ENCODE peak calls at places on chromosome 7, in seven cellular contexts. One of them, this sample, is unnamed.

GRCh38 chr7:76037310-76037709 is 10.5 kb downstream of the STYXL1 start:
- DNase-seq in caudate nucleus: no peak
- DNase-seq in GDM1: no peak
- DNase-seq in retinal pigment epithelial cell: no peak
- DNase-seq in M059J: peak
- DNase-seq in stomach: no peak
- DNase-seq in GM04503: peak
- DNase-seq in this sample: peak

GRCh38 chr7:473870-474604 is 45.6 kb downstream of the PDGFA start:
- DNase-seq in GDM1: no peak
- DNase-seq in caudate nucleus: no peak
- DNase-seq in stomach: no peak
- DNase-seq in M059J: no peak
- DNase-seq in retinal pigment epithelial cell: no peak
- DNase-seq in GM04503: no peak
- DNase-seq in this sample: no peak

GRCh38 chr7:145293793-145294153 is 457.9 kb upstream of the TPK1 start:
- DNase-seq in retinal pigment epithelial cell: no peak
- DNase-seq in M059J: peak
- DNase-seq in stomach: no peak
- DNase-seq in GM04503: no peak
- DNase-seq in GDM1: no peak
- DNase-seq in caudate nucleus: no peak
- DNase-seq in this sample: no peak

GRCh38 chr7:33933611-33934281 is 28.4 kb downstream of the BMPER start:
- DNase-seq in retinal pigment epithelial cell: peak
- DNase-seq in stomach: no peak
- DNase-seq in caudate nucleus: no peak
- DNase-seq in GDM1: no peak
- DNase-seq in GM04503: peak
- DNase-seq in M059J: peak
- DNase-seq in this sample: peak

GRCh38 chr7:24825315-24825917 is 68.2 kb upstream of the GSDME start:
- DNase-seq in caudate nucleus: no peak
- DNase-seq in M059J: peak
- DNase-seq in GM04503: no peak
- DNase-seq in stomach: no peak
- DNase-seq in retinal pigment epithelial cell: no peak
- DNase-seq in GDM1: no peak
- DNase-seq in this sample: peak

GRCh38 chr7:136698231-136698630 is 170.2 kb upstream of the CHRM2 start:
- DNase-seq in stomach: no peak
- DNase-seq in caudate nucleus: no peak
- DNase-seq in retinal pigment epithelial cell: no peak
- DNase-seq in GDM1: no peak
- DNase-seq in M059J: no peak
- DNase-seq in GM04503: no peak
- DNase-seq in this sample: no peak

GRCh38 chr7:156639426-156640256 is 933 bp upstream of the RNF32 start:
- DNase-seq in retinal pigment epithelial cell: no peak
- DNase-seq in M059J: no peak
- DNase-seq in GM04503: no peak
- DNase-seq in caudate nucleus: no peak
- DNase-seq in stomach: no peak
- DNase-seq in GDM1: no peak
- DNase-seq in this sample: no peak

GRCh38 chr7:150397376-150398107 is 18.4 kb downstream of the ZNF775 start:
- DNase-seq in caudate nucleus: no peak
- DNase-seq in GM04503: no peak
- DNase-seq in M059J: no peak
- DNase-seq in retinal pigment epithelial cell: no peak
- DNase-seq in stomach: no peak
- DNase-seq in GDM1: no peak
- DNase-seq in this sample: no peak

GRCh38 chr7:42315096-42315495 is 78.1 kb upstream of the GLI3 start:
- DNase-seq in M059J: peak
- DNase-seq in stomach: no peak
- DNase-seq in GDM1: no peak
- DNase-seq in GM04503: no peak
- DNase-seq in caudate nucleus: no peak
- DNase-seq in retinal pigment epithelial cell: no peak
- DNase-seq in this sample: no peak

GRCh38 chr7:81299272-81299671 is 380.4 kb upstream of the SEMA3C start:
- DNase-seq in stomach: no peak
- DNase-seq in GDM1: no peak
- DNase-seq in GM04503: peak
- DNase-seq in M059J: peak
- DNase-seq in caudate nucleus: no peak
- DNase-seq in retinal pigment epithelial cell: peak
- DNase-seq in this sample: peak

GRCh38 chr7:55965805-55966421 is 1.5 kb downstream of the NIPSNAP2 start:
- DNase-seq in GM04503: peak
- DNase-seq in GDM1: no peak
- DNase-seq in caudate nucleus: no peak
- DNase-seq in stomach: no peak
- DNase-seq in M059J: no peak
- DNase-seq in retinal pigment epithelial cell: no peak
- DNase-seq in this sample: peak

GRCh38 chr7:46850563-46851325 is 731.2 kb downstream of the TNS3 start:
- DNase-seq in caudate nucleus: no peak
- DNase-seq in M059J: no peak
- DNase-seq in stomach: no peak
- DNase-seq in retinal pigment epithelial cell: no peak
- DNase-seq in GM04503: no peak
- DNase-seq in GDM1: no peak
- DNase-seq in this sample: peak

GRCh38 chr7:20651960-20652544 is 36.6 kb downstream of the ABCB5 start:
- DNase-seq in GM04503: no peak
- DNase-seq in caudate nucleus: no peak
- DNase-seq in M059J: peak
- DNase-seq in stomach: no peak
- DNase-seq in GDM1: no peak
- DNase-seq in retinal pigment epithelial cell: no peak
- DNase-seq in this sample: peak

GRCh38 chr7:128831994-128832879 is 2.0 kb downstream of the FLNC start:
- DNase-seq in M059J: peak
- DNase-seq in GDM1: peak
- DNase-seq in caudate nucleus: no peak
- DNase-seq in GM04503: no peak
- DNase-seq in retinal pigment epithelial cell: no peak
- DNase-seq in stomach: no peak
- DNase-seq in this sample: no peak

GRCh38 chr7:158431941-158432347 is 155.7 kb downstream of the PTPRN2 start:
- DNase-seq in retinal pigment epithelial cell: no peak
- DNase-seq in GDM1: no peak
- DNase-seq in caudate nucleus: no peak
- DNase-seq in M059J: peak
- DNase-seq in GM04503: no peak
- DNase-seq in stomach: peak
- DNase-seq in this sample: no peak

GRCh38 chr7:98287486-98287959 is 6.0 kb downstream of the BRI3 start:
- DNase-seq in retinal pigment epithelial cell: no peak
- DNase-seq in GDM1: no peak
- DNase-seq in stomach: peak
- DNase-seq in caudate nucleus: peak
- DNase-seq in GM04503: no peak
- DNase-seq in M059J: no peak
- DNase-seq in this sample: no peak

GRCh38 chr7:4792537-4793126 is 17.2 kb downstream of the AP5Z1 start:
- DNase-seq in M059J: no peak
- DNase-seq in GM04503: no peak
- DNase-seq in caudate nucleus: no peak
- DNase-seq in stomach: no peak
- DNase-seq in retinal pigment epithelial cell: no peak
- DNase-seq in GDM1: no peak
- DNase-seq in this sample: no peak

GRCh38 chr7:25849361-25850184 is 302.4 kb upstream of the NFE2L3 start:
- DNase-seq in stomach: no peak
- DNase-seq in retinal pigment epithelial cell: peak
- DNase-seq in GDM1: no peak
- DNase-seq in M059J: peak
- DNase-seq in caudate nucleus: no peak
- DNase-seq in GM04503: peak
- DNase-seq in this sample: peak

GRCh38 chr7:132307465-132307864 is 268.8 kb downstream of the PLXNA4 start:
- DNase-seq in retinal pigment epithelial cell: no peak
- DNase-seq in stomach: no peak
- DNase-seq in GM04503: no peak
- DNase-seq in GDM1: no peak
- DNase-seq in caudate nucleus: no peak
- DNase-seq in M059J: peak
- DNase-seq in this sample: no peak

GRCh38 chr7:95718556-95719410 is 53.6 kb upstream of the DYNC1I1 start:
- DNase-seq in caudate nucleus: no peak
- DNase-seq in GM04503: no peak
- DNase-seq in GDM1: no peak
- DNase-seq in stomach: no peak
- DNase-seq in retinal pigment epithelial cell: no peak
- DNase-seq in M059J: peak
- DNase-seq in this sample: no peak

GRCh38 chr7:100049441-100050291 is at the start of gene ZSCAN21:
- DNase-seq in caudate nucleus: peak
- DNase-seq in M059J: peak
- DNase-seq in stomach: peak
- DNase-seq in retinal pigment epithelial cell: peak
- DNase-seq in GDM1: peak
- DNase-seq in GM04503: peak
- DNase-seq in this sample: peak

GRCh38 chr7:92781117-92781720 is 55.2 kb downstream of the CDK6 start:
- DNase-seq in GDM1: no peak
- DNase-seq in stomach: no peak
- DNase-seq in retinal pigment epithelial cell: no peak
- DNase-seq in M059J: peak
- DNase-seq in caudate nucleus: peak
- DNase-seq in GM04503: no peak
- DNase-seq in this sample: no peak

GRCh38 chr7:105296491-105296890 is 92.2 kb downstream of the SRPK2 start:
- DNase-seq in caudate nucleus: no peak
- DNase-seq in M059J: no peak
- DNase-seq in stomach: no peak
- DNase-seq in retinal pigment epithelial cell: no peak
- DNase-seq in GM04503: no peak
- DNase-seq in GDM1: no peak
- DNase-seq in this sample: no peak

GRCh38 chr7:85529197-85529596 is 342.3 kb upstream of the SEMA3D start:
- DNase-seq in M059J: peak
- DNase-seq in retinal pigment epithelial cell: no peak
- DNase-seq in GDM1: no peak
- DNase-seq in stomach: peak
- DNase-seq in GM04503: no peak
- DNase-seq in caudate nucleus: no peak
- DNase-seq in this sample: no peak

GRCh38 chr7:100396421-100396982 is 23.2 kb downstream of the PILRA start:
- DNase-seq in retinal pigment epithelial cell: no peak
- DNase-seq in GDM1: no peak
- DNase-seq in caudate nucleus: no peak
- DNase-seq in GM04503: no peak
- DNase-seq in M059J: no peak
- DNase-seq in stomach: no peak
- DNase-seq in this sample: no peak

GRCh38 chr7:11567571-11567970 is 264.4 kb downstream of the THSD7A start:
- DNase-seq in M059J: no peak
- DNase-seq in GM04503: no peak
- DNase-seq in retinal pigment epithelial cell: no peak
- DNase-seq in stomach: no peak
- DNase-seq in GDM1: no peak
- DNase-seq in caudate nucleus: no peak
- DNase-seq in this sample: no peak

GRCh38 chr7:146115665-146116451 is 743 bp upstream of the CNTNAP2 start:
- DNase-seq in stomach: peak
- DNase-seq in GM04503: no peak
- DNase-seq in M059J: peak
- DNase-seq in caudate nucleus: peak
- DNase-seq in retinal pigment epithelial cell: no peak
- DNase-seq in GDM1: peak
- DNase-seq in this sample: no peak

GRCh38 chr7:17207220-17207619 is 91.2 kb upstream of the AHR start:
- DNase-seq in GM04503: no peak
- DNase-seq in GDM1: peak
- DNase-seq in retinal pigment epithelial cell: no peak
- DNase-seq in M059J: no peak
- DNase-seq in stomach: no peak
- DNase-seq in caudate nucleus: no peak
- DNase-seq in this sample: no peak

GRCh38 chr7:125061776-125062397 is 132.3 kb upstream of the POT1 start:
- DNase-seq in caudate nucleus: no peak
- DNase-seq in retinal pigment epithelial cell: peak
- DNase-seq in GDM1: peak
- DNase-seq in M059J: peak
- DNase-seq in stomach: no peak
- DNase-seq in GM04503: no peak
- DNase-seq in this sample: no peak

GRCh38 chr7:12715372-12716133 is 28.1 kb downstream of the ARL4A start:
- DNase-seq in GM04503: peak
- DNase-seq in M059J: peak
- DNase-seq in GDM1: peak
- DNase-seq in retinal pigment epithelial cell: peak
- DNase-seq in stomach: peak
- DNase-seq in caudate nucleus: no peak
- DNase-seq in this sample: peak

GRCh38 chr7:26681819-26682418 is 182.5 kb downstream of the SKAP2 start:
- DNase-seq in GDM1: no peak
- DNase-seq in GM04503: no peak
- DNase-seq in stomach: no peak
- DNase-seq in retinal pigment epithelial cell: no peak
- DNase-seq in caudate nucleus: no peak
- DNase-seq in M059J: peak
- DNase-seq in this sample: no peak

GRCh38 chr7:27933691-27934565 is 194.0 kb downstream of the TAX1BP1 start:
- DNase-seq in caudate nucleus: no peak
- DNase-seq in M059J: peak
- DNase-seq in retinal pigment epithelial cell: no peak
- DNase-seq in stomach: no peak
- DNase-seq in GM04503: peak
- DNase-seq in GDM1: no peak
- DNase-seq in this sample: peak

GRCh38 chr7:158053516-158053915 is 534.1 kb downstream of the PTPRN2 start:
- DNase-seq in GM04503: no peak
- DNase-seq in M059J: no peak
- DNase-seq in caudate nucleus: no peak
- DNase-seq in retinal pigment epithelial cell: no peak
- DNase-seq in stomach: no peak
- DNase-seq in GDM1: no peak
- DNase-seq in this sample: no peak

GRCh38 chr7:79199266-79199665 is 254.2 kb downstream of the MAGI2 start:
- DNase-seq in stomach: no peak
- DNase-seq in M059J: peak
- DNase-seq in GM04503: no peak
- DNase-seq in retinal pigment epithelial cell: no peak
- DNase-seq in GDM1: no peak
- DNase-seq in caudate nucleus: no peak
- DNase-seq in this sample: no peak

GRCh38 chr7:2104107-2104710 is 128.5 kb downstream of the MAD1L1 start:
- DNase-seq in GM04503: peak
- DNase-seq in caudate nucleus: peak
- DNase-seq in retinal pigment epithelial cell: peak
- DNase-seq in GDM1: no peak
- DNase-seq in M059J: no peak
- DNase-seq in stomach: peak
- DNase-seq in this sample: peak

GRCh38 chr7:1160665-1161010 is 642 bp upstream of the ZFAND2A start:
- DNase-seq in M059J: peak
- DNase-seq in retinal pigment epithelial cell: no peak
- DNase-seq in caudate nucleus: no peak
- DNase-seq in stomach: no peak
- DNase-seq in GM04503: no peak
- DNase-seq in GDM1: no peak
- DNase-seq in this sample: no peak

GRCh38 chr7:4472739-4473138 is 209.4 kb upstream of the FOXK1 start:
- DNase-seq in stomach: no peak
- DNase-seq in retinal pigment epithelial cell: no peak
- DNase-seq in caudate nucleus: no peak
- DNase-seq in M059J: no peak
- DNase-seq in GDM1: no peak
- DNase-seq in GM04503: no peak
- DNase-seq in this sample: no peak

GRCh38 chr7:4066626-4067475 is 615.2 kb upstream of the FOXK1 start:
- DNase-seq in caudate nucleus: no peak
- DNase-seq in stomach: peak
- DNase-seq in GDM1: no peak
- DNase-seq in retinal pigment epithelial cell: no peak
- DNase-seq in GM04503: no peak
- DNase-seq in M059J: no peak
- DNase-seq in this sample: no peak